ENCODE peak calls at places on chromosomes 4 and X, in five cellular contexts. N is H9, X is neuronal stem cell, P is mesenchymal stem cell, M is trophoblast cell. R is an unnamed sample.

GRCh38 chr4:95572304-95572991 is 23.7 kb upstream of the UNC5C start:
- DNase-seq in N (peak), X (no peak), P (peak), M (peak), R (no peak)

GRCh38 chr4:4866833-4867744 is 7.6 kb downstream of the MSX1 start:
- DNase-seq in N (peak), X (no peak), P (peak), M (no peak), R (peak)

GRCh38 chr4:39037491-39037825 is 5.2 kb upstream of the TMEM156 start:
- DNase-seq in N (no peak), X (peak), P (peak), M (no peak), R (no peak)

GRCh38 chr4:147843162-147843561 is 111.3 kb downstream of the ARHGAP10 start:
- DNase-seq in N (peak), X (no peak), P (no peak), M (peak), R (no peak)

GRCh38 chr4:78610546-78611214 is 59.1 kb downstream of the ANXA3 start:
- DNase-seq in N (no peak), X (no peak), P (peak), M (no peak), R (no peak)

GRCh38 chrX:39261446-39262147 is 460.3 kb downstream of the MID1IP1 start:
- DNase-seq in N (no peak), X (peak), P (peak), M (peak), R (no peak)

GRCh38 chr4:26819026-26819425 is 41.6 kb upstream of the STIM2 start:
- DNase-seq in N (peak), X (no peak), P (no peak), M (no peak), R (peak)

GRCh38 chr4:183798249-183798920 is 106.7 kb upstream of the STOX2 start:
- DNase-seq in N (peak), X (no peak), P (no peak), M (peak), R (peak)

GRCh38 chr4:123481034-123481433 is 84.4 kb downstream of the SPRY1 start:
- DNase-seq in N (no peak), X (no peak), P (peak), M (no peak), R (no peak)

DNA sequence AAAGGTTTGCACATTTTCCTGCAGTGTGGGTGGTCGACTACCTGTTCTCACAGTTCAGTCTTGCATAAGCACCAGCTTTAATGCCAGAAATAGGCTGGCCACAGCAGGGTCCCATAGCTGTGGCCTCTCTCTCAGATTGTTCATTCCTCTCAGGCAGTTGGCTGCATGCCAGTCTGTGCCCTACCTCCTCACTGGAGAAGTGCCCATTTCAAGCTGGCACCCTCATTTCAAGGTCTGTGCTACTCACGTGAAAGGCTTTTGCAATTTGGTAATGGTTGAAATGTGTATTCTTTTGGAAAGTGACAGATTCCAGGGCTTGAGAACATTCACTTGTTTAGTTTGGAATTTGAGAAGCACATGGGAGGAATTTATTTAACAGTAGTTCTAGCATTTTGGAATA is 28.9 kb upstream of the MTMR1 start:
- DNase-seq in N (no peak), X (no peak), P (no peak), M (peak), R (no peak)
- H2BK12ac ChIP-seq in N (no peak), X (no peak), P (no peak), M (no peak), R (no peak)

DNA sequence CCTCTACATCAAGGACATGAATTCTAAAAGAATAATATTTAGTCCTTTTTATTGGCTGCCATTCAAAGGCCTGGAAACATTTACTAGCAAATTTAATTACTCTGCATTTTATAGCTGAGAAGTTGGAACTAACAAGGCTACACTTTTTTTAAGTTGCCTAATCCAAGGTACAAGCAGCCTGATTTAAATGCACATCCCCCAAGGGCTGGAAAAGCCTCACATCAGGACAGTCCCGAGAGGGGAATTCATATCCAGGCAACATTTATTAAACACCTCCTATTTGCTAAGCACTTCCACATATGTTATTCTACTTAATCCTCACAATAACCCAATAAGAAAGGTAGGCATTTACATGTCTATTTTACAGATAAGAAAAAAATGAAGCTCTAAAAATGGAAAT is 81.5 kb downstream of the HS6ST2 start:
- DNase-seq in N (no peak), X (no peak), P (no peak), M (no peak), R (no peak)
- H2BK12ac ChIP-seq in N (no peak), X (no peak), P (no peak), M (no peak), R (no peak)

GRCh38 chr4:84032372-84032771 is 466.7 kb downstream of the NKX6-1 start:
- DNase-seq in N (no peak), X (no peak), P (no peak), M (no peak), R (no peak)
- H2BK12ac ChIP-seq in N (no peak), X (no peak), P (no peak), M (no peak), R (no peak)

DNA sequence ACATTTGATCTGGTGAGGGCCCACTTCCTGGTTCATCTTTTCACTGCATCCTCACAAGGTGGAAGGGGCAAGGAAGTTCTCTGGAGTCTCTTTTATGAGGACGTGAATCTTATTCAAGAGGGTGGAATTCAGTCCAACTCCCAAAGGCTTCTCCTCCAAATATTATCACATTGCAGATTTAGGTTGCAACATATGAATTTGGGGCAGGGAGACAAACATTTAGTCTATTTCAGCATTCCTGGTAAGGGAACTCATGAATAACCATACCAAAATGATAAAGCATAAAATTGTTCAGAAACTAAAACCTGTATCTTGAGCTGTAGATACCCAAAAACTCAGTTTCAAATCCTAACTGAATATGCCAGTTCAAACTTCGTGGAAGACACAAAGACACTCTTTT is 246.8 kb downstream of the QDPR start:
- DNase-seq in N (no peak), X (no peak), P (no peak), M (no peak), R (no peak)
- H2BK12ac ChIP-seq in N (no peak), X (no peak), P (no peak), M (no peak), R (no peak)

DNA sequence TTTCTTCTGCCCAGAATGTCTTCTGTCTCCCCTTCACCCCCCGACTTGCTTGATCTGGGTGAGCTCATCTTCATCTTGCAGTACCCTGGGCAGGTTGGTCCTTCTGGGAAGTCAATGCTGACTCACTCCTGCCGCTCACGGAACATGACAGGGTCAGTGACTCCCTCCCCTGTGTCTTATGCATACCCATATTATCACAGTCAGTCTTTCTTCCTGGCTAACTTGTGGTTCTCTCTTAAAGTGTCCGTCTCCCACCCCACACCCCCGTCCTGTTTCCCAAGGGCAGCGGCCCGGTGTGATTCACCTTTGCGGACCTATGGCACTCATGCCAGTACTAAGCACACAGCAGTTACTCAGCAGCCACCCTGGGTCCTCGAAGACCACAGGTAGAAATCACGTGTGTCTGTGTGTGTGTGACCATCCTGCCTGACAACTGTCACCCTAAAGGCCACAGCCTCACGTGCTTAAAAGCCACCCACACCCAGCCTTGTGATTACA is 17.7 kb downstream of the IQSEC2 start:
- DNase-seq in N (no peak), X (no peak), P (peak), M (peak), R (no peak)
- H2BK12ac ChIP-seq in N (no peak), X (no peak), P (peak), M (no peak), R (no peak)

GRCh38 chr4:33161202-33161601 is 2441.0 kb downstream of the PCDH7 start:
- DNase-seq in N (no peak), X (no peak), P (no peak), M (no peak), R (no peak)
- H2BK12ac ChIP-seq in N (no peak), X (no peak), P (no peak), M (no peak), R (no peak)

DNA sequence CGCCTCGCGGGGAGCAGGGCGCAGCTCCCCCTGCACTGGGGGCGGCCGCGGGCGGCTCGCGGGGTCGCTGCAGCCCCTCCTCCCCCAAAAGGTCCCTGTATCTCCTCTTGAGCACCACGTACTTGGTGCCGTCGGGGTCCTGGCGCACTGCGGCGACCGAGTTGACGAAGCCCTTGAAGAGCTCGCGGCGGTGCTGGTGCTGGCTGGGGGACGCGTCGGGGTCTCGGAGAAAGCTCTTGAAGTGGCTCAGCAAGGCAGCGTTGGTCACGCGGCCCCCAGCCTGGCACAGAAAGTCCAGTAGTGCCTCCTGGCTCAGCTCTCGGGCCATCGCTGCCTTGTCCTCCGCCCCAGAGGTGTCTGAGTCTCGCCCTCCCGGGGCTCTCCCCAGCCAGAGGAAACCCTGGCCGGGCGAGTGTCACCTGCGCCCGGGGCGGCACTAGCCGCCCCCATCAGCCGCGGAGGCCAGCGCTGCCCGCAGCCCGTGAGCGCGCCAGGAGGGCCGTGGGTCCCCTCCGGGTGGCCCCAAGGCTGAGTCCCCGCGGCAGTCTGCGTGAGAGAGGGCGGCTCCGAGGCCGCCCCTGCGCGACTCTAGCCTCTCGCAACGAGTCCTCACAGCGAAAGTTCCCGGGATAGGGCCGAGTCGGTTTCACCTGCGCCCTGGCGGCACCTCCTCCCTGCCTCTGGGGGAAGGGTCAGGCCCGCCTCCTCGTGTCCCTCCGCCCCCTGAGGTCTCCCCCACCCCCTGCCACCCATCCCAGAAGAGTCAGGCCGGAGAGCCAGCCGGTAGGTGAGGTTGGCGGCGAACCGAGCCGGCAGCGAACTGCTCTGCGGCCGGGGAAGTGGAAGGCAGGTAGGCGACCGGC is at the start of gene SOWAHB:
- DNase-seq in N (peak), X (peak), P (no peak), M (peak), R (peak)
- H2BK12ac ChIP-seq in N (no peak), X (no peak), P (peak), M (peak), R (no peak)

DNA sequence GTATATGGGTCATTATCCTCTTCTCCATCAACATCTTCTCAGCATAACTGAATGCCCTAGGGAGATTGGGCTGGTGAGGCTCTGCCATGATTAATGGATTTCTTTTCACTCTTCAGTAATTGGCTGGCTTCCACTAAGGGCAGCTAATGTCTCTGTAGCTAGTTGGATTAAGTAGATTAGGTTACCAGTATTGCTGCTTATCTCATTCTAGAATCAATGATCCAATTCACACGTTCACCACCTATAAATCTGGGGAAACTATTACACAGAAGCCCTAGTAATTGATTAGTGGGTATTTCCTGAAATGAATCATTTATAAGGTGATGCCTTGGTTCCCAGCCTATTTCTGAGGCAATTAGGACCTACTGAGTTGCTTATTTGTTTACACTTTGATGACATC is 94.8 kb downstream of the KDR start:
- DNase-seq in N (no peak), X (no peak), P (no peak), M (no peak), R (no peak)
- H2BK12ac ChIP-seq in N (no peak), X (no peak), P (no peak), M (no peak), R (no peak)

GRCh38 chr4:182574706-182575105 is 331.5 kb downstream of the TENM3 start:
- DNase-seq in N (no peak), X (no peak), P (no peak), M (no peak), R (no peak)
- H2BK12ac ChIP-seq in N (no peak), X (no peak), P (no peak), M (no peak), R (no peak)

R was measured in H1.